ENCODE peak calls at places on chromosomes 13 and 19, in six cellular contexts. F is GM04504, B is HuH-7, I is AG04450, N is EL, K is mucosa of gallbladder. T is an unnamed sample.
A peak's percentile ranks its signal among the peaks of the same experiment; 100 is the strongest.

GRCh38 chr19:13781547-13781946 is 7.3 kb downstream of the C19orf53 start:
- DNase-seq in F (peak; percentile 73), B (no peak), I (no peak), N (peak; percentile 86), K (peak; percentile 59), T (no peak)

GRCh38 chr13:97130201-97130600 is 91.9 kb upstream of the MBNL2 start:
- DNase-seq in F (no peak), B (no peak), I (no peak), N (no peak), K (no peak), T (no peak)

GRCh38 chr13:73779881-73780280 is 354.3 kb downstream of the KLF12 start:
- DNase-seq in F (no peak), B (no peak), I (no peak), N (no peak), K (no peak), T (no peak)

GRCh38 chr19:53945441-53945840 is 17.3 kb upstream of the CACNG8 start:
- DNase-seq in F (no peak), B (no peak), I (no peak), N (no peak), K (no peak), T (no peak)

GRCh38 chr13:84479656-84480055 is 597.4 kb upstream of the SLITRK1 start:
- DNase-seq in F (no peak), B (no peak), I (no peak), N (peak; percentile 8), K (no peak), T (no peak)

GRCh38 chr19:4130635-4131438 is 6.9 kb upstream of the MAP2K2 start:
- DNase-seq in F (no peak), B (no peak), I (peak; percentile 38), N (peak; percentile 75), K (no peak), T (peak; percentile 71)

GRCh38 chr19:15253513-15253912 is 21.3 kb upstream of the EPHX3 start:
- DNase-seq in F (no peak), B (no peak), I (no peak), N (no peak), K (no peak), T (no peak)

GRCh38 chr13:41075034-41075433 is 13.7 kb downstream of the WBP4 start:
- DNase-seq in F (no peak), B (no peak), I (no peak), N (peak; percentile 38), K (no peak), T (no peak)

GRCh38 chr13:101875091-101875490 is 422.6 kb downstream of the ITGBL1 start:
- DNase-seq in F (no peak), B (no peak), I (no peak), N (no peak), K (no peak), T (no peak)

GRCh38 chr19:3319643-3320353 is 46.6 kb upstream of the NFIC start:
- DNase-seq in F (no peak), B (no peak), I (no peak), N (peak; percentile 28), K (no peak), T (no peak)

GRCh38 chr13:110387451-110388140 is 80.5 kb downstream of the COL4A2 start:
- DNase-seq in F (no peak), B (no peak), I (no peak), N (peak; percentile 55), K (no peak), T (no peak)

GRCh38 chr13:48939728-48940127 is 36.0 kb upstream of the FNDC3A start:
- DNase-seq in F (no peak), B (no peak), I (no peak), N (no peak), K (no peak), T (no peak)

GRCh38 chr19:16888629-16889371 is at the start of gene F2RL3:
- DNase-seq in F (no peak), B (no peak), I (no peak), N (peak; percentile 39), K (peak; percentile 21), T (no peak)

GRCh38 chr19:13066231-13066630 is 36.4 kb downstream of the LYL1 start:
- DNase-seq in F (no peak), B (no peak), I (no peak), N (no peak), K (no peak), T (no peak)

GRCh38 chr19:2015611-2015950 is at the start of gene BTBD2:
- DNase-seq in F (peak; percentile 60), B (no peak), I (peak; percentile 73), N (peak; percentile 76), K (peak; percentile 47), T (peak; percentile 11)

GRCh38 chr13:106471957-106472543 is 63.4 kb downstream of the EFNB2 start:
- DNase-seq in F (peak; percentile 65), B (peak; percentile 12), I (peak; percentile 44), N (peak; percentile 91), K (peak; percentile 31), T (peak; percentile 60)

GRCh38 chr13:77323858-77324257 is 3.0 kb downstream of the MYCBP2 start:
- DNase-seq in F (no peak), B (no peak), I (no peak), N (no peak), K (no peak), T (no peak)

T was measured in HS-5.